ENCODE peak calls at places on chromosomes 11 and 22, in ten cellular contexts. One of them, this sample, is unnamed.

GRCh38 chr11:27075655-27076054 is 35.0 kb downstream of the BBOX1 start:
- DNase-seq in fibroblast of the conjunctiva: no peak
- DNase-seq in chondrocyte: no peak
- DNase-seq in choroid plexus epithelial cell: no peak
- DNase-seq in RKO: no peak
- DNase-seq in activated naive CD8-positive, alpha-beta T cell treated with anti-CD3 and anti-CD28 coated beads for 36 hours: no peak
- DNase-seq in NCI-H1436: no peak
- DNase-seq in AG10803: no peak
- DNase-seq in testis: no peak
- DNase-seq in Daoy: no peak
- DNase-seq in this sample: no peak

GRCh38 chr11:93330446-93330984 is at the start of gene DEUP1:
- DNase-seq in chondrocyte: peak
- DNase-seq in NCI-H1436: peak
- DNase-seq in RKO: no peak
- DNase-seq in testis: peak
- DNase-seq in choroid plexus epithelial cell: peak
- DNase-seq in activated naive CD8-positive, alpha-beta T cell treated with anti-CD3 and anti-CD28 coated beads for 36 hours: peak
- DNase-seq in fibroblast of the conjunctiva: no peak
- DNase-seq in AG10803: peak
- DNase-seq in Daoy: no peak
- DNase-seq in this sample: no peak

GRCh38 chr22:49736538-49736937 is 91.1 kb downstream of the BRD1 start:
- DNase-seq in testis: no peak
- DNase-seq in fibroblast of the conjunctiva: no peak
- DNase-seq in choroid plexus epithelial cell: no peak
- DNase-seq in RKO: no peak
- DNase-seq in chondrocyte: peak
- DNase-seq in activated naive CD8-positive, alpha-beta T cell treated with anti-CD3 and anti-CD28 coated beads for 36 hours: no peak
- DNase-seq in AG10803: no peak
- DNase-seq in Daoy: no peak
- DNase-seq in NCI-H1436: no peak
- DNase-seq in this sample: no peak

GRCh38 chr11:130209944-130210854 is 50.6 kb downstream of the ST14 start:
- DNase-seq in NCI-H1436: no peak
- DNase-seq in AG10803: no peak
- DNase-seq in activated naive CD8-positive, alpha-beta T cell treated with anti-CD3 and anti-CD28 coated beads for 36 hours: no peak
- DNase-seq in choroid plexus epithelial cell: no peak
- DNase-seq in RKO: no peak
- DNase-seq in chondrocyte: no peak
- DNase-seq in Daoy: no peak
- DNase-seq in fibroblast of the conjunctiva: no peak
- DNase-seq in testis: peak
- DNase-seq in this sample: no peak

GRCh38 chr22:28103596-28103995 is 184.5 kb upstream of the PITPNB start:
- DNase-seq in activated naive CD8-positive, alpha-beta T cell treated with anti-CD3 and anti-CD28 coated beads for 36 hours: no peak
- DNase-seq in NCI-H1436: no peak
- DNase-seq in testis: no peak
- DNase-seq in chondrocyte: no peak
- DNase-seq in Daoy: no peak
- DNase-seq in fibroblast of the conjunctiva: no peak
- DNase-seq in RKO: no peak
- DNase-seq in AG10803: peak
- DNase-seq in choroid plexus epithelial cell: peak
- DNase-seq in this sample: no peak

GRCh38 chr11:61067782-61068181 is 34.5 kb upstream of the CD5 start:
- DNase-seq in chondrocyte: no peak
- DNase-seq in choroid plexus epithelial cell: no peak
- DNase-seq in Daoy: no peak
- DNase-seq in AG10803: no peak
- DNase-seq in fibroblast of the conjunctiva: no peak
- DNase-seq in RKO: no peak
- DNase-seq in NCI-H1436: no peak
- DNase-seq in activated naive CD8-positive, alpha-beta T cell treated with anti-CD3 and anti-CD28 coated beads for 36 hours: no peak
- DNase-seq in testis: no peak
- DNase-seq in this sample: no peak

GRCh38 chr11:117392001-117392690 is 64.5 kb downstream of the CEP164 start:
- DNase-seq in fibroblast of the conjunctiva: no peak
- DNase-seq in RKO: no peak
- DNase-seq in testis: no peak
- DNase-seq in activated naive CD8-positive, alpha-beta T cell treated with anti-CD3 and anti-CD28 coated beads for 36 hours: no peak
- DNase-seq in NCI-H1436: no peak
- DNase-seq in chondrocyte: no peak
- DNase-seq in Daoy: no peak
- DNase-seq in AG10803: no peak
- DNase-seq in choroid plexus epithelial cell: no peak
- DNase-seq in this sample: no peak

GRCh38 chr11:125348704-125349635 is 147.1 kb downstream of the FEZ1 start:
- DNase-seq in chondrocyte: no peak
- DNase-seq in fibroblast of the conjunctiva: no peak
- DNase-seq in choroid plexus epithelial cell: peak
- DNase-seq in RKO: peak
- DNase-seq in Daoy: peak
- DNase-seq in testis: peak
- DNase-seq in activated naive CD8-positive, alpha-beta T cell treated with anti-CD3 and anti-CD28 coated beads for 36 hours: peak
- DNase-seq in NCI-H1436: no peak
- DNase-seq in AG10803: peak
- DNase-seq in this sample: peak

GRCh38 chr22:36352775-36353507 is 34.8 kb downstream of the MYH9 start:
- DNase-seq in chondrocyte: no peak
- DNase-seq in Daoy: peak
- DNase-seq in testis: peak
- DNase-seq in choroid plexus epithelial cell: peak
- DNase-seq in AG10803: no peak
- DNase-seq in RKO: no peak
- DNase-seq in fibroblast of the conjunctiva: peak
- DNase-seq in NCI-H1436: no peak
- DNase-seq in activated naive CD8-positive, alpha-beta T cell treated with anti-CD3 and anti-CD28 coated beads for 36 hours: peak
- DNase-seq in this sample: peak

GRCh38 chr11:100908746-100909145 is 220.9 kb downstream of the PGR start:
- DNase-seq in choroid plexus epithelial cell: peak
- DNase-seq in testis: no peak
- DNase-seq in Daoy: peak
- DNase-seq in fibroblast of the conjunctiva: no peak
- DNase-seq in AG10803: peak
- DNase-seq in RKO: no peak
- DNase-seq in chondrocyte: no peak
- DNase-seq in activated naive CD8-positive, alpha-beta T cell treated with anti-CD3 and anti-CD28 coated beads for 36 hours: no peak
- DNase-seq in NCI-H1436: no peak
- DNase-seq in this sample: no peak

GRCh38 chr22:42366815-42367581 is 65.2 kb downstream of the NFAM1 start:
- DNase-seq in NCI-H1436: no peak
- DNase-seq in RKO: no peak
- DNase-seq in choroid plexus epithelial cell: no peak
- DNase-seq in activated naive CD8-positive, alpha-beta T cell treated with anti-CD3 and anti-CD28 coated beads for 36 hours: no peak
- DNase-seq in chondrocyte: no peak
- DNase-seq in fibroblast of the conjunctiva: no peak
- DNase-seq in Daoy: no peak
- DNase-seq in testis: peak
- DNase-seq in AG10803: no peak
- DNase-seq in this sample: no peak

GRCh38 chr11:96200243-96200642 is 142.8 kb downstream of the MAML2 start:
- DNase-seq in chondrocyte: no peak
- DNase-seq in RKO: no peak
- DNase-seq in testis: no peak
- DNase-seq in choroid plexus epithelial cell: peak
- DNase-seq in Daoy: no peak
- DNase-seq in fibroblast of the conjunctiva: peak
- DNase-seq in NCI-H1436: no peak
- DNase-seq in activated naive CD8-positive, alpha-beta T cell treated with anti-CD3 and anti-CD28 coated beads for 36 hours: no peak
- DNase-seq in AG10803: peak
- DNase-seq in this sample: peak

GRCh38 chr11:65219930-65220213 is 38.1 kb downstream of the CAPN1 start:
- DNase-seq in AG10803: peak
- DNase-seq in chondrocyte: no peak
- DNase-seq in NCI-H1436: no peak
- DNase-seq in Daoy: no peak
- DNase-seq in activated naive CD8-positive, alpha-beta T cell treated with anti-CD3 and anti-CD28 coated beads for 36 hours: no peak
- DNase-seq in testis: no peak
- DNase-seq in choroid plexus epithelial cell: no peak
- DNase-seq in fibroblast of the conjunctiva: peak
- DNase-seq in RKO: peak
- DNase-seq in this sample: no peak

GRCh38 chr11:106765849-106766248 is 252.4 kb downstream of the GUCY1A2 start:
- DNase-seq in chondrocyte: no peak
- DNase-seq in fibroblast of the conjunctiva: no peak
- DNase-seq in Daoy: no peak
- DNase-seq in RKO: no peak
- DNase-seq in activated naive CD8-positive, alpha-beta T cell treated with anti-CD3 and anti-CD28 coated beads for 36 hours: no peak
- DNase-seq in testis: no peak
- DNase-seq in NCI-H1436: no peak
- DNase-seq in AG10803: no peak
- DNase-seq in choroid plexus epithelial cell: no peak
- DNase-seq in this sample: no peak

GRCh38 chr22:42910221-42910942 is 53.3 kb upstream of the ARFGAP3 start:
- DNase-seq in AG10803: no peak
- DNase-seq in testis: no peak
- DNase-seq in NCI-H1436: peak
- DNase-seq in Daoy: no peak
- DNase-seq in choroid plexus epithelial cell: no peak
- DNase-seq in chondrocyte: no peak
- DNase-seq in activated naive CD8-positive, alpha-beta T cell treated with anti-CD3 and anti-CD28 coated beads for 36 hours: no peak
- DNase-seq in RKO: no peak
- DNase-seq in fibroblast of the conjunctiva: no peak
- DNase-seq in this sample: no peak

GRCh38 chr11:69397732-69398131 is 83.7 kb upstream of the LINC01488 start:
- DNase-seq in fibroblast of the conjunctiva: no peak
- DNase-seq in chondrocyte: no peak
- DNase-seq in choroid plexus epithelial cell: no peak
- DNase-seq in RKO: no peak
- DNase-seq in Daoy: no peak
- DNase-seq in testis: no peak
- DNase-seq in activated naive CD8-positive, alpha-beta T cell treated with anti-CD3 and anti-CD28 coated beads for 36 hours: no peak
- DNase-seq in NCI-H1436: no peak
- DNase-seq in AG10803: peak
- DNase-seq in this sample: no peak

GRCh38 chr22:47602732-47603131 is 840.3 kb downstream of the TBC1D22A start:
- DNase-seq in RKO: no peak
- DNase-seq in testis: peak
- DNase-seq in activated naive CD8-positive, alpha-beta T cell treated with anti-CD3 and anti-CD28 coated beads for 36 hours: no peak
- DNase-seq in AG10803: no peak
- DNase-seq in Daoy: no peak
- DNase-seq in NCI-H1436: no peak
- DNase-seq in fibroblast of the conjunctiva: no peak
- DNase-seq in chondrocyte: peak
- DNase-seq in choroid plexus epithelial cell: no peak
- DNase-seq in this sample: no peak

GRCh38 chr11:34161812-34162506 is 56.5 kb downstream of the NAT10 start:
- DNase-seq in NCI-H1436: no peak
- DNase-seq in Daoy: peak
- DNase-seq in activated naive CD8-positive, alpha-beta T cell treated with anti-CD3 and anti-CD28 coated beads for 36 hours: peak
- DNase-seq in AG10803: no peak
- DNase-seq in testis: no peak
- DNase-seq in RKO: no peak
- DNase-seq in fibroblast of the conjunctiva: no peak
- DNase-seq in choroid plexus epithelial cell: peak
- DNase-seq in chondrocyte: no peak
- DNase-seq in this sample: no peak

GRCh38 chr11:113184498-113184897 is 129.9 kb upstream of the TTC12 start:
- DNase-seq in AG10803: peak
- DNase-seq in testis: no peak
- DNase-seq in activated naive CD8-positive, alpha-beta T cell treated with anti-CD3 and anti-CD28 coated beads for 36 hours: no peak
- DNase-seq in choroid plexus epithelial cell: peak
- DNase-seq in NCI-H1436: no peak
- DNase-seq in RKO: peak
- DNase-seq in fibroblast of the conjunctiva: peak
- DNase-seq in chondrocyte: no peak
- DNase-seq in Daoy: peak
- DNase-seq in this sample: peak

GRCh38 chr11:9880657-9881056 is 216.8 kb downstream of the SWAP70 start:
- DNase-seq in testis: no peak
- DNase-seq in AG10803: no peak
- DNase-seq in fibroblast of the conjunctiva: no peak
- DNase-seq in activated naive CD8-positive, alpha-beta T cell treated with anti-CD3 and anti-CD28 coated beads for 36 hours: no peak
- DNase-seq in chondrocyte: no peak
- DNase-seq in NCI-H1436: no peak
- DNase-seq in Daoy: no peak
- DNase-seq in choroid plexus epithelial cell: no peak
- DNase-seq in RKO: no peak
- DNase-seq in this sample: no peak

GRCh38 chr11:118113031-118113430 is 26.3 kb upstream of the SMIM35 start:
- DNase-seq in testis: no peak
- DNase-seq in chondrocyte: peak
- DNase-seq in activated naive CD8-positive, alpha-beta T cell treated with anti-CD3 and anti-CD28 coated beads for 36 hours: no peak
- DNase-seq in AG10803: no peak
- DNase-seq in choroid plexus epithelial cell: no peak
- DNase-seq in fibroblast of the conjunctiva: no peak
- DNase-seq in Daoy: no peak
- DNase-seq in NCI-H1436: no peak
- DNase-seq in RKO: no peak
- DNase-seq in this sample: no peak

GRCh38 chr22:26461188-26461810 is 22.3 kb downstream of the HPS4 start:
- DNase-seq in NCI-H1436: peak
- DNase-seq in fibroblast of the conjunctiva: peak
- DNase-seq in activated naive CD8-positive, alpha-beta T cell treated with anti-CD3 and anti-CD28 coated beads for 36 hours: peak
- DNase-seq in RKO: peak
- DNase-seq in AG10803: peak
- DNase-seq in Daoy: peak
- DNase-seq in testis: peak
- DNase-seq in choroid plexus epithelial cell: peak
- DNase-seq in chondrocyte: no peak
- DNase-seq in this sample: peak